ENCODE peak calls at places on chromosomes 4 and X, in six cellular contexts. S is AG10803, N is transverse colon, L is RCC 7860, E is ovary, H is NCI-H460. Y is an unnamed sample.

GRCh38 chr4:791866-792630 is 33.9 kb downstream of the CPLX1 start:
- DNase-seq in H (no peak), L (no peak), E (peak; percentile 85), S (peak; percentile 8), N (peak; percentile 55), Y (peak; percentile 56)

GRCh38 chrX:119870626-119871131 is 854 bp downstream of the RNF113A start:
- DNase-seq in S (peak; percentile 31), L (peak; percentile 10), H (no peak), E (no peak), N (peak; percentile 29), Y (peak; percentile 28)

GRCh38 chr4:158793021-158793420 is 24.2 kb downstream of the FNIP2 start:
- DNase-seq in H (no peak), N (no peak), L (no peak), S (peak; percentile 29), E (no peak), Y (no peak)

GRCh38 chrX:77936299-77936698 is 25.8 kb downstream of the ATP7A start:
- DNase-seq in E (no peak), L (no peak), N (no peak), H (no peak), S (no peak), Y (no peak)

GRCh38 chrX:150544222-150544787 is 24.1 kb upstream of the MTM1 start:
- DNase-seq in E (no peak), S (no peak), H (no peak), L (no peak), N (peak; percentile 24), Y (peak; percentile 45)

GRCh38 chr4:179804440-179804839 is 2362.2 kb upstream of the AGA start:
- DNase-seq in L (no peak), H (no peak), E (no peak), S (no peak), N (no peak), Y (no peak)

GRCh38 chrX:23884427-23885024 is 23.2 kb downstream of the APOO start:
- DNase-seq in E (no peak), N (no peak), H (no peak), S (peak; percentile 22), L (peak; percentile 80), Y (no peak)

GRCh38 chr4:173547889-173548288 is 17.9 kb upstream of the HAND2 start:
- DNase-seq in N (no peak), H (no peak), S (no peak), E (peak; percentile 48), L (no peak), Y (no peak)

GRCh38 chr4:112361181-112361791 is 64.1 kb downstream of the ALPK1 start:
- DNase-seq in S (peak; percentile 9), L (peak; percentile 77), E (no peak), N (no peak), H (no peak), Y (no peak)